ENCODE peak calls at places on chromosomes 3 and 15, in nine cellular contexts. I is PC-3, D is ovary, G is AG09319, C is WTC11, Z is esophagus muscularis mucosa, O is psoas muscle, X is omental fat pad, Q is mesothelial cell of epicardium. K is an unnamed sample.

GRCh38 chr3:179450901-179451334 is 352 bp downstream of the GNB4 start:
- DNase-seq in Z (no peak), D (no peak), I (no peak), Q (no peak), X (no peak), G (no peak), C (no peak), O (peak), K (peak)

GRCh38 chr3:66456711-66457173 is 44.1 kb downstream of the LRIG1 start:
- DNase-seq in Z (no peak), C (no peak), O (peak), G (no peak), Q (no peak), I (no peak), X (no peak), D (no peak), K (no peak)

GRCh38 chr3:152200476-152201422 is 68.0 kb upstream of the MBNL1 start:
- DNase-seq in D (no peak), I (no peak), Q (no peak), X (no peak), Z (no peak), C (no peak), G (no peak), O (no peak), K (no peak)

GRCh38 chr3:159844801-159845261 is 143.8 kb upstream of the IL12A start:
- DNase-seq in Q (no peak), O (no peak), G (no peak), X (no peak), Z (no peak), I (no peak), D (no peak), C (no peak), K (no peak)

GRCh38 chr3:160226026-160226739 is 961 bp downstream of the C3orf80 start:
- DNase-seq in I (no peak), C (peak), X (no peak), O (no peak), Q (peak), G (no peak), D (no peak), Z (no peak), K (peak)

GRCh38 chr3:20564966-20565365 is 379.0 kb upstream of the SGO1 start:
- DNase-seq in C (no peak), D (no peak), X (no peak), Q (no peak), O (no peak), G (no peak), Z (no peak), I (no peak), K (no peak)

GRCh38 chr15:62958528-62958927 is 84.0 kb upstream of the TPM1 start:
- DNase-seq in Z (no peak), Q (no peak), C (no peak), I (peak), O (no peak), D (no peak), G (peak), X (no peak), K (no peak)

GRCh38 chr3:114242947-114243346 is 5.6 kb upstream of the ZNF80 start:
- DNase-seq in D (no peak), I (no peak), Z (no peak), O (no peak), X (no peak), Q (no peak), C (no peak), G (no peak), K (no peak)

GRCh38 chr3:194879991-194880939 is 194.6 kb downstream of the FAM43A start:
- DNase-seq in X (no peak), Z (peak), Q (no peak), C (no peak), O (peak), D (peak), G (no peak), I (peak), K (no peak)

GRCh38 chr15:58484794-58485600 is 53.2 kb downstream of the LIPC start:
- DNase-seq in X (no peak), O (no peak), D (no peak), I (no peak), Q (no peak), C (no peak), G (no peak), Z (no peak), K (no peak)

GRCh38 chr3:8554725-8555621 is 53.4 kb downstream of the LMCD1 start:
- DNase-seq in Q (no peak), G (peak), C (peak), Z (no peak), I (no peak), X (no peak), D (peak), O (peak), K (no peak)

GRCh38 chr3:137163241-137163916 is 205.6 kb downstream of the IL20RB start:
- DNase-seq in I (no peak), O (no peak), G (no peak), Z (no peak), X (no peak), Q (no peak), D (peak), C (no peak), K (no peak)

GRCh38 chr15:77542491-77543001 is 90.2 kb downstream of the LINGO1 start:
- DNase-seq in C (no peak), O (no peak), G (no peak), D (peak), I (peak), Z (no peak), Q (no peak), X (no peak), K (no peak)

GRCh38 chr15:40762919-40763800 is 708 bp upstream of the GCHFR start:
- DNase-seq in Q (peak), O (peak), I (peak), C (peak), G (no peak), X (peak), D (peak), Z (no peak), K (no peak)

GRCh38 chr3:128080323-128080898 is 28.2 kb downstream of the SEC61A1 start:
- DNase-seq in Z (no peak), D (no peak), X (no peak), C (no peak), I (peak), G (peak), O (no peak), Q (no peak), K (no peak)

GRCh38 chr3:58659051-58659675 is 7.4 kb downstream of the FAM3D start:
- DNase-seq in G (no peak), D (no peak), Z (no peak), I (peak), C (peak), O (no peak), X (no peak), Q (no peak), K (no peak)

GRCh38 chr3:138468886-138469285 is 34.5 kb downstream of the ESYT3 start:
- DNase-seq in G (no peak), Q (no peak), Z (peak), X (no peak), I (peak), C (no peak), O (no peak), D (no peak), K (no peak)

GRCh38 chr3:175005881-175006280 is 146.7 kb downstream of the NAALADL2 start:
- DNase-seq in G (peak), O (no peak), I (no peak), Z (no peak), X (no peak), D (no peak), Q (no peak), C (no peak), K (no peak)

GRCh38 chr3:20049275-20049674 is 9.0 kb downstream of the KAT2B start:
- DNase-seq in Q (no peak), C (no peak), I (no peak), X (no peak), Z (no peak), O (no peak), G (no peak), D (no peak), K (no peak)

GRCh38 chr3:119810018-119810435 is 28.1 kb downstream of the NR1I2 start:
- DNase-seq in G (no peak), Z (no peak), C (peak), I (no peak), O (peak), D (peak), X (no peak), Q (no peak), K (no peak)

GRCh38 chr3:126885425-126885824 is 97.5 kb upstream of the PLXNA1 start:
- DNase-seq in X (no peak), Z (no peak), D (no peak), I (no peak), O (no peak), C (no peak), G (no peak), Q (no peak), K (no peak)

GRCh38 chr3:190319660-190320059 is 2.6 kb downstream of the CLDN1 start:
- DNase-seq in O (no peak), D (no peak), I (peak), G (no peak), X (no peak), C (no peak), Q (no peak), Z (no peak), K (no peak)

GRCh38 chr3:133860519-133860918 is 35.2 kb downstream of the RAB6B start:
- DNase-seq in Z (no peak), D (no peak), O (no peak), G (no peak), X (no peak), C (no peak), Q (no peak), I (no peak), K (no peak)

GRCh38 chr3:71816141-71816540 is 31.2 kb upstream of the PROK2 start:
- DNase-seq in Q (no peak), G (no peak), Z (no peak), D (no peak), C (no peak), O (no peak), I (no peak), X (no peak), K (no peak)

GRCh38 chr3:192317564-192317963 is 409.8 kb downstream of the FGF12 start:
- DNase-seq in D (no peak), I (no peak), Q (no peak), X (no peak), C (no peak), G (no peak), O (no peak), Z (no peak), K (no peak)

GRCh38 chr15:31399544-31400171 is 73.0 kb downstream of the KLF13 start:
- DNase-seq in I (no peak), X (no peak), D (peak), Q (no peak), C (no peak), O (no peak), G (no peak), Z (no peak), K (no peak)

GRCh38 chr15:31397851-31398661 is 71.4 kb downstream of the KLF13 start:
- DNase-seq in X (no peak), C (no peak), O (no peak), G (no peak), D (peak), Q (no peak), I (no peak), Z (peak), K (no peak)

GRCh38 chr15:31400222-31400927 is 73.7 kb downstream of the KLF13 start:
- DNase-seq in X (no peak), Z (no peak), O (no peak), D (no peak), G (no peak), I (no peak), Q (no peak), C (no peak), K (no peak)

GRCh38 chr15:31396881-31397560 is 70.4 kb downstream of the KLF13 start:
- DNase-seq in X (peak), Z (peak), I (peak), D (peak), O (peak), C (peak), Q (no peak), G (peak), K (no peak)

GRCh38 chr15:31398677-31399260 is 72.1 kb downstream of the KLF13 start:
- DNase-seq in I (peak), X (no peak), C (no peak), Q (no peak), O (no peak), Z (no peak), G (no peak), D (peak), K (no peak)
- TF ChIP-seq CTCF in I (no peak), X (no peak), C (no peak), Q (no peak), O (no peak), Z (no peak), G (no peak), D (no peak), K (no peak)

GRCh38 chr3:10683106-10683505 is 132.9 kb upstream of the SLC6A11 start:
- DNase-seq in O (no peak), I (no peak), D (no peak), Q (no peak), Z (no peak), C (no peak), G (no peak), X (no peak), K (no peak)

GRCh38 chr3:10693457-10693856 is 122.6 kb upstream of the SLC6A11 start:
- DNase-seq in D (no peak), O (no peak), Z (no peak), X (no peak), G (no peak), C (no peak), Q (no peak), I (peak), K (no peak)

GRCh38 chr3:10688548-10689172 is 127.4 kb upstream of the SLC6A11 start:
- DNase-seq in Q (no peak), G (no peak), D (no peak), Z (no peak), X (no peak), O (no peak), I (no peak), C (no peak), K (no peak)

GRCh38 chr3:10692039-10692438 is 124.0 kb upstream of the SLC6A11 start:
- DNase-seq in Z (no peak), G (no peak), C (no peak), O (no peak), X (no peak), I (no peak), D (no peak), Q (no peak), K (no peak)

GRCh38 chr3:10688126-10688525 is 127.9 kb upstream of the SLC6A11 start:
- DNase-seq in O (no peak), D (no peak), X (no peak), I (no peak), Z (no peak), C (no peak), Q (no peak), G (no peak), K (no peak)
- TF ChIP-seq CTCF in O (no peak), D (no peak), X (no peak), I (peak), Z (no peak), C (no peak), Q (no peak), G (no peak), K (no peak)

DNA sequence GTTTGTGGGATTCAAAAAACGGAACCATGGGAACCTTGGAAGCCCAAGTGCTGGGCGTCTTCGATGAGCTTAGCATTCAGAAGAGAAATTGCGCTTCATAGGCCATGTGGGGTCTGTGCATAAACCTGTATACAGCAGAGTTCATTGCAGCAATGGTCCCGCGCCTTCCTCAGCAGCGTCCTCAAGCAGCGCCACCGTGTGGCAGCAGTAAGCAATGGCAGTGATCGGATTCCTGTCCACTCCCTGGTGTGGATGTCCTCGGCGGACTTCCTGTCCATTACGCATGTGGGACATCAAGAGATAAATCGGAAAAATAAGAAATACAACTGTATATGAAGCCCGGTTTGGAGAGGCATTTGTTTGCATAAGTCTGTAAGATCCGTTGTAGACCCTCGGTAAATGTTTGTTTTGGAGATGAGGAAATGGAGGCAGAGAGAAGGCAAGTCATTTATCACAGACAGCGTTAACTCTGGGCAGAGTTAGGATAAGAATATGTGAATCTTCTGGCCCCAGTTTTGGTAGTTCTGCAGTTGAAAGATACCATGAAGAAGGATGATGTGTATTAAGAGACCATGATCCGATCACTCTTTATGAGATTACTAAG is 57.7 kb downstream of the CNTN4 start:
- DNase-seq in I (peak), O (no peak), C (peak), D (no peak), G (no peak), Q (no peak), X (no peak), Z (no peak), K (peak)
- TF ChIP-seq CTCF in I (peak), O (no peak), C (peak), D (no peak), G (no peak), Q (peak), X (no peak), Z (peak), K (peak)

GRCh38 chr3:177050466-177051237 is 146.6 kb downstream of the TBL1XR1 start:
- DNase-seq in Z (no peak), D (no peak), O (no peak), Q (no peak), X (no peak), I (peak), C (no peak), G (no peak), K (no peak)
- TF ChIP-seq CTCF in Z (peak), D (peak), O (peak), Q (peak), X (peak), I (peak), C (no peak), G (peak), K (peak)

DNA sequence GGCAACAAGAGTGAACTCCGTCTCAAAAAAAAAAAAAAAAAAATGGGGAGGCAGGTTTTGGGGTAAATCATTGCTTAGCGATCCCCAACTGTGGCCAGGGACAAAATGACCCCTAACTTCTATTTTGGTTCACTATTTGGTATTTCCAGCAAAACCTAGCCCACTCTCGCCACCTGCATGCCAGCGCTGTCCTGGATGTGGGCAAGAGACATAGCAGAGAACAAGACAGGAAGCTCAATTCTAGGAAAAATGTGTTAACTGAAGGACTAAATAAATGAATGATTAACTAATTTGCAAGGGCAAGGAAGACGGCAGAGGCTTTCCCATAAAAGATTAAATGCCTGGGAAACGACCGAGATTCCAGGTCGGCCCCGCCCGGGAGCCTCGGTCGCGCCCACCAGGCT is 425 bp downstream of the NICN1 start:
- DNase-seq in O (no peak), D (no peak), X (no peak), Q (no peak), G (no peak), C (no peak), I (no peak), Z (no peak), K (no peak)
- TF ChIP-seq CTCF in O (no peak), D (no peak), X (no peak), Q (no peak), G (no peak), C (no peak), I (no peak), Z (no peak), K (no peak)

GRCh38 chr3:38720465-38720864 is 71.0 kb upstream of the SCN5A start:
- DNase-seq in Z (no peak), X (no peak), I (no peak), O (no peak), Q (no peak), C (no peak), G (no peak), D (no peak), K (no peak)
- TF ChIP-seq CTCF in Z (no peak), X (no peak), I (no peak), O (no peak), Q (no peak), C (no peak), G (no peak), D (no peak), K (no peak)

GRCh38 chr3:124780356-124780755 is 50.1 kb downstream of the UMPS start:
- DNase-seq in Z (no peak), G (peak), I (no peak), D (peak), O (peak), Q (no peak), C (no peak), X (no peak), K (no peak)
- TF ChIP-seq CTCF in Z (no peak), G (no peak), I (no peak), D (no peak), O (no peak), Q (no peak), C (no peak), X (no peak), K (no peak)

GRCh38 chr3:13346481-13347389 is 73.4 kb downstream of the NUP210 start:
- DNase-seq in Q (no peak), C (peak), X (no peak), D (no peak), I (no peak), G (no peak), O (peak), Z (no peak), K (no peak)
- TF ChIP-seq CTCF in Q (no peak), C (no peak), X (no peak), D (no peak), I (no peak), G (no peak), O (no peak), Z (no peak), K (no peak)

GRCh38 chr15:70212963-70213315 is 115.2 kb upstream of the TLE3 start:
- DNase-seq in D (no peak), Q (no peak), Z (no peak), C (no peak), X (no peak), G (no peak), O (no peak), I (no peak), K (no peak)

GRCh38 chr15:70214941-70215635 is 117.4 kb upstream of the TLE3 start:
- DNase-seq in Q (no peak), I (no peak), C (no peak), Z (no peak), O (no peak), D (no peak), X (no peak), G (no peak), K (no peak)

GRCh38 chr15:70215951-70216350 is 118.2 kb upstream of the TLE3 start:
- DNase-seq in D (no peak), C (no peak), Q (no peak), G (no peak), O (no peak), Z (no peak), X (no peak), I (no peak), K (no peak)

GRCh38 chr15:70213779-70214178 is 116.1 kb upstream of the TLE3 start:
- DNase-seq in Z (no peak), G (no peak), O (no peak), Q (no peak), C (no peak), X (no peak), I (no peak), D (no peak), K (no peak)

GRCh38 chr15:70214266-70214665 is 116.5 kb upstream of the TLE3 start:
- DNase-seq in X (no peak), I (no peak), D (no peak), O (no peak), Q (no peak), C (no peak), Z (no peak), G (no peak), K (no peak)
- TF ChIP-seq CTCF in X (no peak), I (no peak), D (no peak), O (no peak), Q (no peak), C (no peak), Z (no peak), G (no peak), K (no peak)

K was measured in progenitor cell of endocrine pancreas.